ENCODE peak calls at places on chromosome 21, in eight cellular contexts. T, E, O, R, F, K, I and A are unnamed samples.

GRCh38 chr21:44293551-44294231 is 6.2 kb upstream of the PFKL start:
- DNase-seq in T (no peak), E (no peak), O (no peak), R (no peak), F (no peak), K (no peak), I (peak), A (no peak)

GRCh38 chr21:26041441-26042180 is 129.0 kb downstream of the APP start:
- DNase-seq in T (no peak), E (no peak), O (peak), R (no peak), F (no peak), K (no peak), I (no peak), A (no peak)

GRCh38 chr21:35565204-35565611 is 495.1 kb downstream of the SETD4 start:
- DNase-seq in T (no peak), E (no peak), O (peak), R (no peak), F (no peak), K (peak), I (no peak), A (peak)

GRCh38 chr21:36929622-36930021 is 36.8 kb downstream of the HLCS start:
- DNase-seq in T (no peak), E (no peak), O (peak), R (peak), F (no peak), K (no peak), I (no peak), A (no peak)

GRCh38 chr21:25984538-25984937 is 186.0 kb downstream of the APP start:
- DNase-seq in T (no peak), E (no peak), O (no peak), R (no peak), F (no peak), K (no peak), I (no peak), A (no peak)

GRCh38 chr21:17386498-17386897 is 126.3 kb upstream of the CXADR start:
- DNase-seq in T (no peak), E (no peak), O (no peak), R (no peak), F (no peak), K (no peak), I (no peak), A (no peak)

GRCh38 chr21:44527983-44528633 is 11.9 kb downstream of the KRTAP10-1 start:
- DNase-seq in T (no peak), E (no peak), O (no peak), R (peak), F (no peak), K (no peak), I (no peak), A (no peak)

GRCh38 chr21:21463456-21463855 is 465.2 kb downstream of the NCAM2 start:
- DNase-seq in T (no peak), E (no peak), O (no peak), R (no peak), F (no peak), K (no peak), I (no peak), A (no peak)

GRCh38 chr21:27580276-27580675 is 613.4 kb upstream of the ADAMTS5 start:
- DNase-seq in T (no peak), E (no peak), O (peak), R (no peak), F (no peak), K (no peak), I (no peak), A (no peak)

GRCh38 chr21:38267991-38268858 is 11.4 kb downstream of the KCNJ15 start:
- DNase-seq in T (no peak), E (no peak), O (no peak), R (no peak), F (no peak), K (no peak), I (no peak), A (no peak)

GRCh38 chr21:45253633-45254556 is 33.8 kb downstream of the POFUT2 start:
- DNase-seq in T (no peak), E (no peak), O (no peak), R (peak), F (no peak), K (no peak), I (no peak), A (no peak)

GRCh38 chr21:33954395-33954794 is 38.8 kb upstream of the ATP5PO start:
- DNase-seq in T (no peak), E (no peak), O (no peak), R (no peak), F (no peak), K (no peak), I (no peak), A (no peak)

GRCh38 chr21:23292292-23292691 is 2294.1 kb downstream of the NCAM2 start:
- DNase-seq in T (no peak), E (no peak), O (no peak), R (no peak), F (no peak), K (no peak), I (no peak), A (no peak)

GRCh38 chr21:33998402-33998801 is 75.0 kb upstream of the MRPS6 start:
- DNase-seq in T (no peak), E (no peak), O (no peak), R (no peak), F (no peak), K (no peak), I (no peak), A (no peak)

GRCh38 chr21:41280115-41280919 is 36.3 kb upstream of the FAM3B start:
- DNase-seq in T (no peak), E (no peak), O (no peak), R (no peak), F (no peak), K (no peak), I (no peak), A (peak)

GRCh38 chr21:41169701-41170100 is 1.7 kb downstream of the BACE2 start:
- DNase-seq in T (no peak), E (no peak), O (peak), R (no peak), F (no peak), K (no peak), I (no peak), A (no peak)

GRCh38 chr21:37757631-37758376 is 158.5 kb downstream of the KCNJ6 start:
- DNase-seq in T (no peak), E (no peak), O (no peak), R (no peak), F (no peak), K (no peak), I (no peak), A (no peak)

GRCh38 chr21:24224411-24224810 is 1382.9 kb downstream of the MRPL39 start:
- DNase-seq in T (no peak), E (no peak), O (no peak), R (no peak), F (no peak), K (no peak), I (no peak), A (no peak)

GRCh38 chr21:42238185-42238934 is 19.4 kb downstream of the ABCG1 start:
- DNase-seq in T (peak), E (no peak), O (no peak), R (no peak), F (no peak), K (no peak), I (peak), A (no peak)

GRCh38 chr21:41877901-41878830 is 978 bp downstream of the PRDM15 start:
- DNase-seq in T (no peak), E (peak), O (peak), R (no peak), F (peak), K (no peak), I (peak), A (no peak)

GRCh38 chr21:34661848-34662247 is 6.9 kb upstream of the CLIC6 start:
- DNase-seq in T (no peak), E (no peak), O (no peak), R (no peak), F (no peak), K (no peak), I (no peak), A (no peak)